ENCODE peak calls at places on chromosomes 3 and 15, in nine cellular contexts. Y is foreskin fibroblast; W is stimulated activated CD4-positive, alpha-beta T cell treated with anti-CD3 and anti-CD28 coated beads, Interleukin-1b, Interleukin-23, amount 100 ng/mL, for 48 hours; K is cardiac muscle cell; M is HS-27A; X is ACHN; L is activated B cell treated with CpG ODN at 0.5 μM for 24 hours; G is activated CD4-positive, alpha-beta T cell treated with anti-CD3 and anti-CD28 coated beads, Interleukin-2, amount 50 U/mL, for 1 hour; C is A549. I is an unnamed sample.

GRCh38 chr15:92714071-92714456 is 58.5 kb upstream of the FAM174B start:
- DNase-seq in C (peak), L (no peak), Y (peak), M (no peak), W (no peak), K (peak), X (peak), G (no peak), I (no peak)

GRCh38 chr3:51955893-51956770 is 951 bp downstream of the GPR62 start:
- DNase-seq in X (no peak), C (no peak), M (no peak), L (peak), W (peak), K (peak), G (peak), Y (peak), I (no peak)

GRCh38 chr15:68478853-68479252 is 46.9 kb upstream of the ITGA11 start:
- DNase-seq in C (no peak), W (no peak), Y (no peak), K (no peak), G (no peak), L (no peak), X (no peak), M (no peak), I (no peak)

GRCh38 chr3:57164217-57164605 is 942 bp downstream of the IL17RD start:
- DNase-seq in X (peak), C (no peak), K (peak), Y (peak), W (no peak), G (peak), M (no peak), L (peak), I (no peak)

GRCh38 chr3:117600112-117600511 is 890.5 kb downstream of the TUSC7 start:
- DNase-seq in W (no peak), G (no peak), Y (no peak), L (no peak), C (no peak), X (no peak), K (no peak), M (no peak), I (no peak)

GRCh38 chr3:23805228-23805880 is 401 bp upstream of the UBE2E1 start:
- DNase-seq in C (peak), G (no peak), Y (no peak), X (no peak), K (no peak), W (no peak), M (no peak), L (no peak), I (no peak)

GRCh38 chr3:180762866-180763265 is 83.6 kb upstream of the CCDC39 start:
- DNase-seq in M (no peak), Y (no peak), G (no peak), C (no peak), W (no peak), X (no peak), L (no peak), K (no peak), I (peak)

GRCh38 chr3:119034256-119035013 is at the start of gene IGSF11:
- DNase-seq in W (peak), X (peak), G (peak), Y (peak), L (peak), M (no peak), K (peak), C (peak), I (peak)

GRCh38 chr3:170811928-170812591 is 57.9 kb downstream of the RPL22L1 start:
- DNase-seq in X (peak), W (peak), L (peak), M (peak), Y (peak), K (peak), G (peak), C (peak), I (peak)

GRCh38 chr3:143754090-143754489 is 94.2 kb downstream of the SLC9A9 start:
- DNase-seq in C (no peak), M (no peak), X (no peak), G (no peak), L (no peak), Y (no peak), W (no peak), K (no peak), I (no peak)

GRCh38 chr3:181757694-181758306 is 46.1 kb downstream of the SOX2 start:
- DNase-seq in W (no peak), K (no peak), X (no peak), C (no peak), M (no peak), L (no peak), G (no peak), Y (no peak), I (no peak)

GRCh38 chr15:92277776-92278175 is 115.9 kb upstream of the ST8SIA2 start:
- DNase-seq in K (peak), G (no peak), C (peak), Y (no peak), X (peak), L (no peak), M (no peak), W (no peak), I (peak)

GRCh38 chr3:125054436-125055164 is 1.2 kb downstream of the HEG1 start:
- DNase-seq in K (peak), Y (peak), C (peak), M (no peak), L (no peak), W (no peak), X (peak), G (no peak), I (peak)

GRCh38 chr3:33278106-33278672 is 947 bp downstream of the FBXL2 start:
- DNase-seq in G (no peak), X (peak), W (no peak), L (no peak), C (peak), M (no peak), Y (peak), K (peak), I (no peak)

GRCh38 chr15:31264534-31265089 is 62.0 kb upstream of the KLF13 start:
- DNase-seq in G (no peak), L (no peak), Y (no peak), K (no peak), X (no peak), M (no peak), W (no peak), C (no peak), I (no peak)

I was measured in SK-MEL-5.